ENCODE peak calls at places on chromosome 9, in ten cellular contexts. D is heart left ventricle; N is osteoblast; J is GM12878; F is lower lobe of right lung; M is colonic mucosa; W is heart right ventricle; B is naive thymus-derived CD4-positive, alpha-beta T cell; I is ovary; Y is mesenchymal stem cell. T is an unnamed sample. For H3K9me3 and H3K4me1, the result is how much of the 10 kb centered on the place peaks cover.

GRCh38 chr9:37215456-37216229 is 95.3 kb downstream of the ZCCHC7 start:
- DNase-seq in B (no peak), W (no peak), D (no peak), N (no peak), J (no peak), M (no peak), F (no peak), Y (no peak), I (no peak), T (no peak)

GRCh38 chr9:128636024-128636390 is 20.6 kb downstream of the DYNC2I2 start:
- DNase-seq in J (no peak), D (peak), Y (no peak), B (no peak), N (no peak), M (peak), W (peak), I (peak), F (peak), T (no peak)

GRCh38 chr9:130347931-130348330 is 82.4 kb downstream of the HMCN2 start:
- DNase-seq in W (no peak), M (no peak), Y (no peak), D (no peak), N (no peak), I (no peak), B (no peak), J (no peak), F (no peak), T (no peak)

GRCh38 chr9:124409410-124409809 is 5.8 kb downstream of the PSMB7 start:
- DNase-seq in N (no peak), W (no peak), Y (no peak), B (no peak), M (no peak), F (no peak), I (no peak), D (no peak), J (no peak), T (no peak)

GRCh38 chr9:12722131-12722530 is 28.9 kb downstream of the TYRP1 start:
- DNase-seq in D (no peak), F (no peak), N (no peak), M (no peak), J (no peak), B (no peak), Y (peak), W (no peak), I (no peak), T (no peak)

GRCh38 chr9:37952731-37953130 is 48.8 kb upstream of the SLC25A51 start:
- DNase-seq in J (no peak), W (no peak), F (peak), M (no peak), N (peak), Y (peak), D (peak), B (no peak), I (no peak), T (no peak)

GRCh38 chr9:90857855-90858254 is 56.2 kb downstream of the SYK start:
- DNase-seq in I (no peak), D (no peak), J (no peak), B (no peak), W (no peak), Y (no peak), M (no peak), F (no peak), N (no peak), T (no peak)

GRCh38 chr9:89917861-89918260 is 313.0 kb downstream of the GADD45G start:
- DNase-seq in F (no peak), J (no peak), B (no peak), Y (no peak), W (no peak), M (no peak), D (no peak), N (no peak), I (no peak), T (no peak)

GRCh38 chr9:4933177-4933576 is 51.9 kb upstream of the JAK2 start:
- DNase-seq in M (no peak), J (no peak), Y (no peak), D (no peak), F (no peak), B (no peak), W (no peak), I (peak), N (peak), T (no peak)

GRCh38 chr9:31388660-31389059 is 995.8 kb upstream of the ACO1 start:
- DNase-seq in D (no peak), J (no peak), F (no peak), Y (no peak), W (no peak), N (no peak), I (no peak), M (no peak), B (no peak), T (no peak)

GRCh38 chr9:93952784-93953491 is 2.2 kb downstream of the BARX1 start:
- DNase-seq in I (no peak), F (no peak), D (peak), M (no peak), Y (no peak), W (no peak), B (no peak), N (no peak), J (no peak), T (no peak)

GRCh38 chr9:72428329-72428728 is 63.3 kb upstream of the ZFAND5 start:
- DNase-seq in B (no peak), M (no peak), J (no peak), W (no peak), N (peak), D (no peak), Y (no peak), I (no peak), F (no peak), T (no peak)

GRCh38 chr9:19027825-19028224 is 5.2 kb downstream of the SAXO1 start:
- DNase-seq in W (no peak), F (no peak), D (no peak), J (no peak), M (no peak), I (no peak), Y (no peak), N (no peak), B (no peak), T (no peak)

GRCh38 chr9:130636648-130637020 is 27.8 kb upstream of the PRDM12 start:
- DNase-seq in J (no peak), B (no peak), W (no peak), Y (no peak), F (no peak), I (no peak), D (no peak), M (no peak), N (no peak), T (no peak)

GRCh38 chr9:42852133-42852532 is 668.7 kb downstream of the SPATA31A6 start:
- DNase-seq in D (peak), B (no peak), I (no peak), Y (peak), N (peak), W (peak), J (no peak), F (no peak), M (peak), T (peak)

GRCh38 chr9:71692337-71692736 is 76.0 kb downstream of the CEMIP2 start:
- DNase-seq in W (no peak), M (no peak), D (no peak), N (no peak), J (no peak), Y (no peak), I (no peak), B (no peak), F (no peak), T (peak)

GRCh38 chr9:33814816-33815215 is 2.1 kb upstream of the UBE2R2 start:
- DNase-seq in M (no peak), D (no peak), N (no peak), Y (peak), F (no peak), J (no peak), B (no peak), W (no peak), I (no peak), T (no peak)
- H3K27ac ChIP-seq in M (peak), D (peak), N (no peak), Y (no peak), F (peak), J (no peak), B (peak), W (no peak), I (no peak), T (no peak)

GRCh38 chr9:24036459-24036858 is 210.4 kb upstream of the ELAVL2 start:
- DNase-seq in N (no peak), Y (no peak), B (no peak), D (no peak), J (no peak), F (no peak), W (no peak), M (no peak), I (no peak), T (no peak)

GRCh38 chr9:24041294-24041693 is 215.3 kb upstream of the ELAVL2 start:
- DNase-seq in D (no peak), Y (no peak), F (no peak), W (no peak), M (no peak), I (no peak), J (no peak), N (no peak), B (no peak), T (no peak)

GRCh38 chr9:24035816-24036215 is 209.8 kb upstream of the ELAVL2 start:
- DNase-seq in M (no peak), Y (no peak), W (no peak), F (no peak), N (no peak), D (no peak), I (no peak), J (no peak), B (no peak), T (no peak)
- H3K9me3 ChIP-seq in M (under half), Y (under half), W (under half), F (under half), N (under half), D (under half), I (under half), J (under half), B (under half), T (under half)

DNA sequence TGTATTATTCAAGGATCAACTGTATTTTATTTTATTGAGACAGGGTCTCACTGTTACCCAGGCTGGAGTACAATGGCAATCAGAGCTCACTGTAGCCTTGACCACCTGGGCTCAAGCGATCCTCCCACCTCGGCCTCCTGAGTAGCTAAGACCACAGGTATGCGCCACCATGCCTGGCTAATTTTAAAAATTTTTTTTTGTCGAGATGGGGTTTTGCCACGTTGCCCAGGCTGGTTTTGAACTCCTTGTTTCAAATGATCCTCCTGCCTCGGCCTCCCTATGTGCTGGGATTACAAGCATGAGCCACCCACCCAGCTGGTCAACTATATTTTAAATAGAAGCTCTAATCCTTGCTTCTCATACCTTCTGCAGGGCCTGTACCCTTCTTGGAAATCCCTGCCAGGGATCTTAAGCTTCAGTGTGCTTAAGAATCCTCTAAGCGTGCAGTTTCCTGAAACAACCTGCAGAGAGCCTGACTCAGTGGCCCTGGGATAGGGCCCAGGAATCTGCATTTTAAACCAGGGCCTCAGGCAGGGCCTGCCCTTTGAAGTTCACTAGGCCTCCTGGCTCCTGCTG is 2.9 kb downstream of the AKNA start:
- DNase-seq in I (no peak), J (no peak), M (no peak), B (no peak), D (no peak), Y (no peak), W (no peak), N (no peak), F (no peak), T (no peak)
- H3K4me1 ChIP-seq in I (under half), J (half or more), M (under half), B (half or more), D (under half), Y (under half), W (under half), N (half or more), F (half or more), T (under half)

DNA sequence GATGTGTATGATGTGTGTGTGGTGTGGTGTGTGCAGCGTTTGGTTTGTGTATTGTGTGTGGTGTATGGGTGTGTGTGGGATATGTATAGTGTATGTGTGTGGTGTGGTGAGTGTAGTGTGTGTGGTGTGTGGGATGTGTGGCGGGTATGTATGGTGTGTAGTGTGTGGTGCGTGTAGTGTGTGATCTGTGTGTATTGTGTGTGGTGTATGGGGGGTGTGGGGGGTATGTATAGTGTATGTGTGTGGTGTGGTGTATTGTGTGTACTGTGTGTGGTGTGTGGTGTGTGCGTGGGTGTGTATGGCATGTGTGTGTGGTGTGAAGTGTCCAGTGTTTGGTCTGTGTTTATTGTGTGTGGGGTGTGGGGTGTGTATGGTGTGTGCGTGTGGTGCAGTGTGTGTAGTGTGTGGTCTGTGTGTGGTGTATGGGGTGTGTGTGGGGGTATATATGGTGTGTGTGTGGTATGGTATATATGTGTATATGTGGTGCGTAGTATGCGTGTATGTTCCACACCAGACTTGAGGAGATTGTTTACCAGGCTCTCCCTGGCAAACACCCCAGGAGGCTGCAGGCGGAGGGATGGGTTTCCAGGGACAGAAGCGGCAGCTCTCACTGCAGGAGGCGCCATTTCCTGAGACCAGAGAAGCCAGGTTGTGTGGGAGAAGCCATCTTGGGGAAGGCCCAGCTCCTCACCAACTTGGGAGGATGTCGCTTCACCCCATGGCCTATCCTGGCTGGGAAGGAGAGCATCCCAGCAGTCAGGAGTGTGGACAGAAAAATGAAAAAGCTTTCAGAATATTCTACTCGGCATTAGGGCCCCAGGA is 138.1 kb downstream of the NXNL2 start:
- DNase-seq in M (no peak), I (no peak), D (no peak), F (no peak), J (no peak), N (no peak), Y (no peak), B (no peak), W (no peak), T (no peak)
- H3K27ac ChIP-seq in M (no peak), I (no peak), D (no peak), F (no peak), J (no peak), N (no peak), Y (no peak), B (no peak), W (no peak), T (no peak)

GRCh38 chr9:1262367-1262766 is 212.2 kb downstream of the DMRT2 start:
- DNase-seq in M (no peak), J (no peak), I (no peak), W (no peak), Y (no peak), D (no peak), B (no peak), F (no peak), N (no peak), T (no peak)

GRCh38 chr9:1269533-1270315 is 219.6 kb downstream of the DMRT2 start:
- DNase-seq in I (no peak), W (no peak), B (no peak), D (no peak), M (no peak), Y (no peak), N (no peak), J (no peak), F (no peak), T (peak)

GRCh38 chr9:1267581-1267980 is 217.4 kb downstream of the DMRT2 start:
- DNase-seq in J (no peak), D (no peak), B (no peak), W (no peak), I (no peak), F (no peak), N (no peak), Y (no peak), M (no peak), T (no peak)

GRCh38 chr9:1271786-1272185 is 221.6 kb downstream of the DMRT2 start:
- DNase-seq in M (no peak), B (no peak), N (no peak), F (no peak), I (no peak), D (no peak), W (no peak), Y (no peak), J (no peak), T (no peak)

GRCh38 chr9:1267141-1267570 is 217.0 kb downstream of the DMRT2 start:
- DNase-seq in B (no peak), Y (no peak), J (peak), W (no peak), D (no peak), F (no peak), M (no peak), N (no peak), I (no peak), T (no peak)
- H3K9me3 ChIP-seq in B (under half), Y (under half), J (under half), W (under half), D (under half), F (under half), M (under half), N (under half), I (under half), T (under half)

GRCh38 chr9:22037954-22038690 is 29.0 kb upstream of the CDKN2B start:
- DNase-seq in I (no peak), Y (peak), B (no peak), F (no peak), J (no peak), D (no peak), N (no peak), M (no peak), W (no peak), T (no peak)

GRCh38 chr9:22041329-22041728 is 32.2 kb upstream of the CDKN2B start:
- DNase-seq in F (no peak), W (no peak), N (no peak), D (no peak), J (no peak), B (no peak), Y (no peak), I (no peak), M (no peak), T (no peak)

GRCh38 chr9:22041792-22042191 is 32.7 kb upstream of the CDKN2B start:
- DNase-seq in M (peak), W (no peak), F (peak), I (no peak), Y (no peak), B (no peak), D (no peak), N (no peak), J (no peak), T (no peak)

GRCh38 chr9:22039258-22039657 is 30.2 kb upstream of the CDKN2B start:
- DNase-seq in I (no peak), F (no peak), B (no peak), J (no peak), D (no peak), N (no peak), M (no peak), W (no peak), Y (peak), T (no peak)

GRCh38 chr9:22040760-22041159 is 31.7 kb upstream of the CDKN2B start:
- DNase-seq in W (no peak), Y (peak), F (no peak), M (no peak), B (no peak), I (no peak), J (no peak), D (no peak), N (peak), T (no peak)
- H3K4me1 ChIP-seq in W (under half), Y (under half), F (under half), M (under half), B (under half), I (under half), J (under half), D (under half), N (under half), T (under half)

GRCh38 chr9:27407966-27408365 is 111.0 kb upstream of the EQTN start:
- DNase-seq in D (no peak), Y (peak), M (no peak), B (no peak), N (no peak), I (no peak), F (no peak), J (no peak), W (no peak), T (no peak)
- H3K27ac ChIP-seq in D (no peak), Y (no peak), M (peak), B (no peak), N (no peak), I (no peak), F (peak), J (no peak), W (no peak), T (no peak)

T was measured in aorta.